ENCODE peak calls at places on chromosomes 16 and 17, in seven cellular contexts. S, P, E, D, T, Z and X are unnamed samples.

GRCh38 chr16:4674926-4675530 is 18.3 kb upstream of the NUDT16L1 start:
- DNase-seq in T (no peak), E (no peak), P (no peak), Z (no peak), S (no peak), D (no peak), X (no peak)

GRCh38 chr17:4509402-4509801 is 10.7 kb downstream of the SPNS2 start:
- DNase-seq in P (no peak), D (peak), E (peak), S (no peak), T (no peak), Z (no peak), X (no peak)

GRCh38 chr17:34740936-34741515 is 161.6 kb downstream of the TMEM132E start:
- DNase-seq in E (no peak), P (no peak), S (no peak), T (no peak), Z (no peak), D (peak), X (no peak)

GRCh38 chr16:78133919-78134318 is 34.5 kb downstream of the WWOX start:
- DNase-seq in P (no peak), Z (no peak), E (no peak), T (no peak), D (no peak), S (no peak), X (no peak)

GRCh38 chr17:74541176-74542111 is 4.5 kb downstream of the CD300C start:
- DNase-seq in Z (no peak), D (no peak), P (peak), T (no peak), S (no peak), E (no peak), X (no peak)

GRCh38 chr17:73308017-73308823 is 3.6 kb downstream of the CDC42EP4 start:
- DNase-seq in P (peak), Z (peak), S (peak), D (peak), E (peak), T (peak), X (peak)

GRCh38 chr16:66451548-66451947 is 24.5 kb downstream of the BEAN1 start:
- DNase-seq in T (no peak), E (no peak), Z (no peak), S (no peak), D (no peak), P (no peak), X (no peak)

GRCh38 chr17:51035436-51035835 is 85.2 kb downstream of the SPAG9 start:
- DNase-seq in D (no peak), P (no peak), T (no peak), E (no peak), S (peak), Z (no peak), X (no peak)

GRCh38 chr17:17768415-17769088 is 68.2 kb downstream of the SREBF1 start:
- DNase-seq in Z (no peak), D (no peak), P (no peak), S (no peak), T (no peak), E (no peak), X (no peak)
- TF ChIP-seq POLR2A in Z (no peak), D (no peak), P (no peak), S (no peak), T (no peak), E (no peak), X (no peak)

DNA sequence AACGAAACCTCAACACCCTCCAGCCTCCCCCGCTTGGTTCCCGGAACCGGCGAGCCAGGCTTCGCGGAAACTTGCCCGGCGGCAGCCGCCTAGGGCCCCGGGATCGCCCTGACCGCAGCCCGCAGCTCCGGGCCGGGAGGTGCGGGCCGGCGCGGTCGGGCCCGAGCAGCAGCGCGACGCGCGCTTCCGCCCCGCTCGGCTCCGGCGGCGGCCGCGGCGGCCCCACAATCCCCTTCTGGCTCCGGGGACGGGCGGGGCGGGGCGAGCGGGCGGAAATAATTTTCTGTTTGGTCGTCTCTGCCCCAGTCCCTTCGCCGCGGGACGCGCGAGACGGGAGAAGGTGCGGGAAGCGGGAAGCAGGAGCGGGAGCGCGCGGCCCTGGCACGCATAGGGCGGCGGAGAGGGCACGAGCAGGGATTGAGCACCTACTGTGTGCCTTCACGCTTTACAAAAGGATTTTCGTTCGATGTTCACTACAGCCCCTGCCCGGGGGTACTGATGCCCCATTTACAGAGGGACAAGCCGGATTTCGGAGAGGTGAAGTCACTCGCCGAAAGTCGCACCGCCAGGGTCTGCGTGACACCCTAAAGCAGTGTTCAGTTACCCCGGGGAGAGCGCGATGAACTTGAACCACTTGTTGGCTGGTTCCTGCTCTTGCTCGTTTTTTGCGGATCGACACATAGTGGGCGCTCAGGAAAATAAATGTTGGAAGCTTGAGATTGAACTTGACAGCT is 2.7 kb upstream of the MLLT6 start:
- DNase-seq in P (peak), S (peak), D (peak), E (peak), Z (peak), T (peak), X (peak)
- TF ChIP-seq POLR2A in P (peak), S (peak), D (peak), E (peak), Z (peak), T (peak), X (peak)

GRCh38 chr17:19363460-19364035 is 1.0 kb upstream of the B9D1 start:
- DNase-seq in T (no peak), D (no peak), Z (no peak), E (no peak), S (no peak), P (no peak), X (no peak)

GRCh38 chr17:19361975-19362292 is 589 bp downstream of the B9D1 start:
- DNase-seq in Z (no peak), P (no peak), S (no peak), D (no peak), E (no peak), T (no peak), X (no peak)

GRCh38 chr17:19363114-19363438 is 553 bp upstream of the B9D1 start:
- DNase-seq in Z (no peak), D (no peak), S (no peak), P (no peak), T (no peak), E (no peak), X (no peak)

GRCh38 chr17:19361326-19361725 is 1.2 kb downstream of the B9D1 start:
- DNase-seq in D (no peak), S (no peak), T (no peak), P (peak), E (no peak), Z (no peak), X (peak)

GRCh38 chr17:19362293-19363113 is at the start of gene B9D1:
- DNase-seq in Z (peak), T (peak), D (peak), S (peak), P (peak), E (peak), X (peak)
- TF ChIP-seq POLR2A in Z (no peak), T (peak), D (no peak), S (peak), P (peak), E (peak), X (no peak)

DNA sequence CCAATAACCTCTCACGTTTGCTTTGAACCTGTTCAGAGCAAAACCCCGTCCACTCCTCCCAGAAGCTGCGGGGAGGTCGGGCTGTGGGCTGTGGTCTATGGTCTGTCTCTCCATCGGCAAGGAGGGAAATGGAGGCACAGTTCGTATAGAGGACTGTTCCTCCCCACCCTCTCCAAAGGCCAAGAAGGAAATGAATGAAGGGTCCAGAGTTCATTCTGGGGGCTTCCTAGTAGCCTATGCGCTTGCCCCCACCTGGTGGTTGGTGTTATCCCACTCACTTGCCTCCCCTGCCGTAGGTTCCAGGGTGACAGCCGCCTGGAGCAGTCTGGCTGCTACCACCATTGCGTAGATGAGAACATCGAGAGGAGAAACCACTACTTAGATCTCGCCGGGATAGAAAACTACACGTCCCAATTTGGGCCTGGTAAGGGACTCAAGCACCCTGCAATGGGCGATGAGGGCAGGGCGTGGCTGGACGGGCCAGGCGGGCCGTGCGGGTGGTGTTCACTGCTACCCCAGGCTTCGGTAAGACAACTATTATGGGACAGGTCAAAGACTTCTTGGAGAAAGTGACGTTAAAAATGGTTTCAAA is 49.0 kb downstream of the SNX20 start:
- DNase-seq in D (no peak), Z (no peak), E (no peak), S (no peak), T (no peak), P (no peak), X (no peak)
- TF ChIP-seq POLR2A in D (no peak), Z (no peak), E (no peak), S (no peak), T (no peak), P (no peak), X (no peak)

DNA sequence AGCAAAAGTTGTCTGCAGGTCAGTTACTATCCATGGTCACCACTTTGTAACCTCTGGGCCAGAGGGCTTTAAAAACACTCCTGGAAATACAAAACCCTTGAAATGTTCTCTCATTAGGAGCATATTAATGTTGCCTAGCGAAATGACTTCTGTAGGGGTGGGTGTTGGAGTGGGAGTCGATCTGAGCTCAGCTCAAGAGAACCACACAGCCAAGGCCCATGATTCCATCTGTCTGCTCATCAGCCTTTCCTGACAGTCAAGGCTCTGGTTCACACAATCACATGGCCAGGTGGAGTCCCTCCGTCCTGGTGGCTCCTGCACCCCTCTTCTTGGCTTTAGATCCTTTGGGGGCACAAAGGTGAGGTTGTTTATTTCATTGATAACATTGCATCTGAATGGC is 26.7 kb downstream of the RCVRN start:
- DNase-seq in S (no peak), P (no peak), T (no peak), D (no peak), Z (no peak), E (no peak), X (no peak)
- TF ChIP-seq POLR2A in S (no peak), P (no peak), T (no peak), D (no peak), Z (no peak), E (no peak), X (no peak)

DNA sequence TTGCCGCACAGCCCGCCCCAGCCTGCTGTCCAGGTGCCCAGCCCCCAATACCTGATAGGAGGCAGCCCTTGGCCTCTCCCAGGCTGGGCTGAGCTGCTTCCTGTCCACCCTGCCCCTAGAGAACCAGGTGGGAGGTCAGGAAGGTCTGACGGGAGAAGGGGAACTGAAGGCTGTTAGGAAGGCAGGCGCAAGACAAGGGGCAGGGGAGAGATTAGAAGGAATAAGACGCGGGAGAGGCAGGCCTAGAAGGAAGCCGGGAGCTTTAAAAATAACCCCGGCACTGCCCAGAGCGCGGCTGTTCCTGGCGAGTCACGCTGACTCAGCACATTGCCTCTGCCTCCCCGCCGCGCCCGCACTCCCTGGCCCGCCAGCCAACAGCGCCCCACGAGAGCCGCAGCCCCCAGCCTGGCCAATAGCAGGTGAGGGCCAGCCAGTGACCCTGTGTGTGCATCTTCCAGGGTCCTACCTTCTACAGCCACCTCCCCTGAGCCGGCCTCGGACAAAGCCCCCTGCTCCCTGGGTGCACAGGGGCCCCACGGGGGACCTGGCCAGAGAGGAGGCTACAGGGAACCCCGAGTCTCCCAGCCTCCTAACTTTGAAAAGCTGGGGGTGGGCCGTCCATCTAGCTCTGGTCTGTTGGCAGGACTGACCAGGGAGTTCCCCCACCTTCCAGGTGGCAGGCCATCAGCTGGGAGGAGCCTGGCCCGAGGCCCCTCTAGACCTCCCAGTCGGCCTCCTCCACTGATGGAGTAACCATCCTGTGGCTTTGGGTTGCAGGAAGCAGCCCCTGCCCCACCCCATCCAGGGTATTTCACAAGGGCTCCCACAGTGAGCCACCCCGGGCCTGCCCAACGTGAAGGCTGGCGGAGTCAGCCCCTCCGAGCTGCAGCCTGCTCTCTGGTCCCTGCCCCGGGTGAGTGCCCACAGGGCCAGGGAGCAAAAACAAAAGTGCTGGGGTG is 4.0 kb downstream of the MAFG start:
- DNase-seq in T (peak), P (peak), S (peak), Z (no peak), D (peak), E (peak), X (peak)
- TF ChIP-seq POLR2A in T (peak), P (no peak), S (peak), Z (no peak), D (no peak), E (no peak), X (peak)